ENCODE peak calls at places on chromosomes 13 and 19, in ten cellular contexts. A, W, L, D, C, H, R, O, U and G are unnamed samples.

GRCh38 chr19:38044267-38045111 is 137.5 kb downstream of the SIPA1L3 start:
- DNase-seq in A (peak), W (no peak), L (no peak), D (no peak), C (no peak), H (no peak), R (no peak), O (no peak), U (no peak), G (no peak)

GRCh38 chr13:28744091-28744536 is 25.3 kb upstream of the SLC46A3 start:
- DNase-seq in A (peak), W (no peak), L (no peak), D (no peak), C (no peak), H (no peak), R (no peak), O (no peak), U (no peak), G (no peak)

GRCh38 chr19:17841810-17842662 is 5.7 kb downstream of the JAK3 start:
- DNase-seq in A (peak), W (peak), L (peak), D (peak), C (no peak), H (peak), R (no peak), O (peak), U (peak), G (peak)

GRCh38 chr13:114132419-114133121 is at the start of gene RASA3:
- DNase-seq in A (peak), W (peak), L (peak), D (peak), C (peak), H (peak), R (no peak), O (peak), U (peak), G (peak)

GRCh38 chr19:13208131-13208963 is 58.1 kb downstream of the IER2 start:
- DNase-seq in A (peak), W (no peak), L (no peak), D (peak), C (no peak), H (peak), R (no peak), O (no peak), U (peak), G (no peak)

GRCh38 chr13:24894972-24895300 is 131.0 kb downstream of the RNF17 start:
- DNase-seq in A (no peak), W (no peak), L (no peak), D (no peak), C (no peak), H (no peak), R (no peak), O (no peak), U (no peak), G (no peak)

GRCh38 chr19:47767349-47767748 is 11.2 kb upstream of the SELENOW start:
- DNase-seq in A (no peak), W (no peak), L (no peak), D (no peak), C (no peak), H (no peak), R (no peak), O (no peak), U (no peak), G (no peak)

GRCh38 chr19:40133491-40133890 is 42.7 kb upstream of the ZNF780A start:
- DNase-seq in A (no peak), W (no peak), L (no peak), D (no peak), C (no peak), H (no peak), R (no peak), O (no peak), U (no peak), G (no peak)

GRCh38 chr13:91576590-91576989 is 178.2 kb downstream of the GPC5 start:
- DNase-seq in A (no peak), W (no peak), L (no peak), D (no peak), C (peak), H (no peak), R (no peak), O (no peak), U (peak), G (no peak)